ENCODE peak calls at places on chromosomes 4 and X, in four cellular contexts. N is A549, G is K562, U is HepG2. T is an unnamed sample.

GRCh38 chr4:6401797-6402196 is 70.6 kb downstream of the PPP2R2C start:
- DNase-seq in N (no peak), G (no peak), U (no peak), T (no peak)

GRCh38 chr4:15006416-15007024 is 4.2 kb downstream of the CPEB2 start:
- DNase-seq in N (no peak), G (peak), U (no peak), T (no peak)

GRCh38 chr4:140187316-140187695 is 33.3 kb upstream of the MAML3 start:
- DNase-seq in N (no peak), G (no peak), U (no peak), T (no peak)

GRCh38 chr4:2399216-2399615 is 19.2 kb downstream of the ZFYVE28 start:
- DNase-seq in N (no peak), G (no peak), U (no peak), T (no peak)

GRCh38 chrX:119758682-119759332 is 419 bp downstream of the SOWAHD start:
- DNase-seq in N (no peak), G (peak), U (no peak), T (no peak)

GRCh38 chrX:22366166-22366702 is 93.5 kb downstream of the CBLL2 start:
- DNase-seq in N (no peak), G (no peak), U (no peak), T (no peak)

GRCh38 chr4:22987861-22988260 is 295.1 kb downstream of the GBA3 start:
- DNase-seq in N (peak), G (no peak), U (no peak), T (no peak)

GRCh38 chr4:172982151-172982590 is 186.4 kb upstream of the GALNT7 start:
- DNase-seq in N (peak), G (no peak), U (no peak), T (peak)

GRCh38 chr4:184450045-184450444 is 24.3 kb downstream of the IRF2 start:
- DNase-seq in N (no peak), G (no peak), U (no peak), T (no peak)

GRCh38 chrX:506341-506740 is 119.6 kb upstream of the PPP2R3B start:
- DNase-seq in N (no peak), G (no peak), U (no peak), T (no peak)

GRCh38 chr4:61292322-61292721 is 92.2 kb downstream of the ADGRL3 start:
- DNase-seq in N (no peak), G (no peak), U (no peak), T (no peak)

GRCh38 chrX:47523713-47524166 is 37.3 kb upstream of the ARAF start:
- DNase-seq in N (no peak), G (no peak), U (no peak), T (no peak)

GRCh38 chr4:151865327-151865726 is 104.5 kb upstream of the GATB start:
- DNase-seq in N (no peak), G (no peak), U (no peak), T (no peak)

GRCh38 chr4:52799813-52800212 is 48.6 kb upstream of the ERVMER34-1 start:
- DNase-seq in N (peak), G (no peak), U (peak), T (no peak)

GRCh38 chrX:137040113-137040794 is 6.5 kb upstream of the GPR101 start:
- DNase-seq in N (no peak), G (no peak), U (no peak), T (no peak)
- TF ChIP-seq POLR2AphosphoS2 in N (no peak), G (no peak), U (no peak), T (no peak)

GRCh38 chr4:141283563-141283962 is 62.9 kb downstream of the ZNF330 start:
- DNase-seq in N (no peak), G (no peak), U (no peak), T (no peak)
- TF ChIP-seq MYC in N (no peak), G (no peak), U (no peak), T (no peak)

DNA sequence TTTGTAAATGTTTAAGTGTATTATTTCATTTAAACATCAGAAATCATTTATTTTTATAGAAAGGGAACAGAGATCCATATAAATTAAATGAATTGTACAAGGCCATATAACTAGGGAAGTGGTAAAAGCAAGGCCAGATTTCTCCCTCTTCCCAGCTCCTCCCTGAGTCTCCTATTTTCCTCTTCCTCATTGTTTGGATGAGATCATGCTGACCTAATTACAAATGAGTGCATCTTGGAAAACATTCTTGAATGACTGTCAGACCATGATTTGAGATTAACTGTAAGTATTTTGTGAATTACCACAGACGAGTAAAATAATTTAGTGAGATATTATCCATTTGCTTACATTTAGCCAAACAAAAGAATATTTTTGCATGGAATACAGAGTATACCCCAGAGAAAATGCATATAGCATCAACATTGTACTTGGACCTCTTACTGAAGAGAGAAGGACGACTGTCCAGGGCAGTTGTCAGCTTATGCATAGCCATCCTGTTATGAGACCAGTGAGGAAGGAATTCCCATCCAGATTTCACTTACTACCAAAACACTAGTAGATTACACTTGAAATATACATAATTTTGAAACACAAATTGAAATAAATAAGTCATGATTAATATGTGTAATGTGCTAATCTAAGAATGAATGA is 47.3 kb downstream of the SLAIN2 start:
- DNase-seq in N (peak), G (no peak), U (no peak), T (no peak)
- TF ChIP-seq POLR2AphosphoS2 in N (no peak), G (no peak), U (no peak), T (no peak)

GRCh38 chr4:7462509-7462971 is 27.8 kb upstream of the PSAPL1 start:
- DNase-seq in N (peak), G (no peak), U (peak), T (no peak)
- TF ChIP-seq MYC in N (no peak), G (no peak), U (no peak), T (no peak)

DNA sequence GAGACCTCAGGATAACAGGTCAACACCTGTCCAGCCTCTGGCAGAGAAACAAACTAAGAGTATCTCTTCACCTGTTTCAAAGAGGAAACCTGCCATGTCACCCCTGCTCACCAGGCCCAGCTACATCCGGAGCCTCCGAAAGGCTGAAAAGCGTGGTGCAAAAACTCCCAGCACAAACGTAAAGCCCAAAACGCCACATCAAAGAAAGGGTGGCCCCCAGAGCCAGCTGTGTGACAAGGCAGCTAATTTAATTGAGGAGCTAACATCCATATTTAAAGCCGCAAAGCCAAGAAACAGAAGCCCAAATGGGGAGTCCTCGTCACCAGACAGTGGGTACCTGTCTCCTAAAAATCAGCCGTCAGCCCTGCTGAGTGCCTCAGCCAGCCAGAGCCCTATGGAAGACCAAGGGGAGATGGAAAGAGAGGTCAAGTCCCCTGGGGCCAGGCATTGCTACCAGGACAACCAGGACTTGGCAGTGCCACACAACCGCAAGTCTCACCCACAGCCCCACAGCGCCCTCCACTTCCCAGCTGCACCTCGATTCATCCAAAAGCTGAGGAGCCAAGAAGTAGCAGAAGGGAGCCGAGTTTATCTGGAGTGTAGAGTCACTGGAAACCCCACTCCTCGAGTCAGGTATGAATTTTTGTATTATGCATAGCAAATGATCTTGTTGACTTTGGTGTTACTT is 15.1 kb downstream of the PALLD start:
- DNase-seq in N (no peak), G (no peak), U (no peak), T (no peak)
- TF ChIP-seq POLR2AphosphoS2 in N (no peak), G (no peak), U (no peak), T (no peak)

GRCh38 chr4:168723569-168723968 is 226.7 kb downstream of the PALLD start:
- DNase-seq in N (no peak), G (no peak), U (no peak), T (no peak)

GRCh38 chr4:168724243-168724642 is 227.4 kb downstream of the PALLD start:
- DNase-seq in N (no peak), G (no peak), U (no peak), T (no peak)

GRCh38 chr4:168723020-168723419 is 226.2 kb downstream of the PALLD start:
- DNase-seq in N (no peak), G (no peak), U (no peak), T (no peak)

GRCh38 chr4:168725935-168726334 is 229.1 kb downstream of the PALLD start:
- DNase-seq in N (no peak), G (no peak), U (no peak), T (no peak)

GRCh38 chr4:168724960-168725359 is 228.1 kb downstream of the PALLD start:
- DNase-seq in N (no peak), G (no peak), U (no peak), T (no peak)
- TF ChIP-seq MYC in N (no peak), G (no peak), U (no peak), T (no peak)

GRCh38 chr4:525660-526059 is 26.6 kb downstream of the PIGG start:
- DNase-seq in N (no peak), G (no peak), U (no peak), T (no peak)
- TF ChIP-seq POLR2AphosphoS2 in N (no peak), G (no peak), U (no peak), T (no peak)

DNA sequence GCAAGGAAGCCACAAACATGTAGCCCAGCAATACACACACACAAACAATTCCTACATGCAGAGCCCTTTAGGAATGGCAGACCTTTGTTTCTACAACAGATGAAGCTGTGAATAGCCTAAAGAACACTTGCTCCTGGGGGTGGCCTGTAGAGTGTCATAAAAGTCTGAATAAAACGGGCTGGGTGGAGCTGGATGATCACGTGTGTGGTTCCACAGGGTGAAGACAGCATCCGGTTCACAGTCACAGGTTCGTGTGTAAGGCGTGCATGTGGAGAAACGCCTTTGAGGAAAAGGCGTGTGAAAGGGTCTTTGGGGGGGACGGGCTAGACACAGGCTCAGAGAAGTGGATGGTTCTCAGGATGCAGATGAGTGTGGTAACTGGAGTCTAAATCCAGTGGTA is 156.1 kb downstream of the AFAP1 start:
- DNase-seq in N (no peak), G (no peak), U (no peak), T (no peak)
- TF ChIP-seq MYC in N (no peak), G (no peak), U (no peak), T (no peak)

DNA sequence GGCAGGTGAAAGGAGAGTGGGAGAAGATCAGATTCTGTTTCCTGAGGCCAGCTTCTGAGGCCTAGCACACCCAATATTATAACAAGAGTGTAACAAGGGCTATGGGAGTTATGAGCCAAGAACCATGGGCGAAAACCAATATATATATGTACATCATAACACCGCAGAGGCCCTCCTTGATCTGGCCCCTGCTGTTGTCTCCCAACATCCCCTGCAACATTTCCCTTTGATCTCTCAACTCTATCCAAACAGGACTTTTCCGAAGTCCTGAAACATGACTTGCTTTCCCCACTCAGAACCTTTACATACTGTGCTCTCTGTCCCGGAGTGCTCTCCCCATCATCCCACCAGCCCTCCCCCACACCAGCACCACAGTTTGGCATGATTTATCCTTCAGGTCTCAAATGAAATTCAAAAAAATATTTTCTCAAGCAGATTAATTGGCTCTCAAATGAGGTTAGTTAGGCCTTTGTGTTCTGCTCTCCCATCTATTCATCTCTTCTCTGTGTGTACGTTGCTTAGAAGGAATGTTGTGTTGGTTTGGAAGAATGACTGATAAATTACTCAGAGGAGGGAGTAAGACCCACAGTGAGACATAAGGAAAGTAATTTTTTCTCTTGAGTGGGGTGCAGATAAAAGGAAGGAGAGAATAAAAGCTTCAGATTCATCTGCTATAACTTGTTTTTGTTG is 58.1 kb upstream of the SMIM10 start:
- DNase-seq in N (no peak), G (no peak), U (peak), T (no peak)
- TF ChIP-seq POLR2AphosphoS2 in N (no peak), G (no peak), U (no peak), T (no peak)

T was measured in GM12878.